ENCODE peak calls at places on chromosomes 6 and 20, in eight cellular contexts. One of them, this sample, is unnamed.

GRCh38 chr20:59958626-59959025 is 403 bp downstream of the CDH26 start:
- DNase-seq in left lung: no peak
- DNase-seq in AG09309: no peak
- DNase-seq in HFFc6: no peak
- DNase-seq in astrocyte: no peak
- DNase-seq in B cell: no peak
- DNase-seq in omental fat pad: no peak
- DNase-seq in uterus: no peak
- DNase-seq in this sample: no peak

GRCh38 chr20:31652917-31653385 is 15.2 kb downstream of the COX4I2 start:
- DNase-seq in left lung: no peak
- DNase-seq in AG09309: peak
- DNase-seq in HFFc6: peak
- DNase-seq in astrocyte: peak
- DNase-seq in B cell: no peak
- DNase-seq in omental fat pad: no peak
- DNase-seq in uterus: no peak
- DNase-seq in this sample: no peak

GRCh38 chr20:25637247-25637646 is 13.4 kb upstream of the NANP start:
- DNase-seq in left lung: no peak
- DNase-seq in AG09309: no peak
- DNase-seq in HFFc6: no peak
- DNase-seq in astrocyte: no peak
- DNase-seq in B cell: no peak
- DNase-seq in omental fat pad: no peak
- DNase-seq in uterus: no peak
- DNase-seq in this sample: no peak

GRCh38 chr20:10079964-10080363 is 45.2 kb downstream of the ANKEF1 start:
- DNase-seq in left lung: no peak
- DNase-seq in AG09309: peak
- DNase-seq in HFFc6: peak
- DNase-seq in astrocyte: peak
- DNase-seq in B cell: no peak
- DNase-seq in omental fat pad: no peak
- DNase-seq in uterus: no peak
- DNase-seq in this sample: no peak

GRCh38 chr20:1306316-1307135 is 22.4 kb downstream of the SDCBP2 start:
- DNase-seq in left lung: no peak
- DNase-seq in AG09309: no peak
- DNase-seq in HFFc6: no peak
- DNase-seq in astrocyte: no peak
- DNase-seq in B cell: no peak
- DNase-seq in omental fat pad: no peak
- DNase-seq in uterus: no peak
- DNase-seq in this sample: no peak

GRCh38 chr6:134173936-134174789 is 121.7 kb upstream of the SLC2A12 start:
- DNase-seq in left lung: no peak
- DNase-seq in AG09309: peak
- DNase-seq in HFFc6: peak
- DNase-seq in astrocyte: peak
- DNase-seq in B cell: peak
- DNase-seq in omental fat pad: peak
- DNase-seq in uterus: peak
- DNase-seq in this sample: peak

GRCh38 chr6:108673153-108673552 is 112.4 kb downstream of the FOXO3 start:
- DNase-seq in left lung: no peak
- DNase-seq in AG09309: no peak
- DNase-seq in HFFc6: no peak
- DNase-seq in astrocyte: no peak
- DNase-seq in B cell: no peak
- DNase-seq in omental fat pad: no peak
- DNase-seq in uterus: no peak
- DNase-seq in this sample: no peak

GRCh38 chr6:133300896-133301295 is 59.7 kb downstream of the EYA4 start:
- DNase-seq in left lung: no peak
- DNase-seq in AG09309: no peak
- DNase-seq in HFFc6: no peak
- DNase-seq in astrocyte: no peak
- DNase-seq in B cell: no peak
- DNase-seq in omental fat pad: no peak
- DNase-seq in uterus: no peak
- DNase-seq in this sample: no peak

GRCh38 chr6:112180095-112180820 is 74.1 kb downstream of the LAMA4 start:
- DNase-seq in left lung: no peak
- DNase-seq in AG09309: peak
- DNase-seq in HFFc6: peak
- DNase-seq in astrocyte: peak
- DNase-seq in B cell: peak
- DNase-seq in omental fat pad: no peak
- DNase-seq in uterus: no peak
- DNase-seq in this sample: no peak

GRCh38 chr6:39184906-39185580 is 44.2 kb downstream of the KCNK5 start:
- DNase-seq in left lung: no peak
- DNase-seq in AG09309: no peak
- DNase-seq in HFFc6: no peak
- DNase-seq in astrocyte: no peak
- DNase-seq in B cell: no peak
- DNase-seq in omental fat pad: no peak
- DNase-seq in uterus: no peak
- DNase-seq in this sample: no peak

GRCh38 chr6:169918239-169918953 is 167.0 kb downstream of the ERMARD start:
- DNase-seq in left lung: no peak
- DNase-seq in AG09309: no peak
- DNase-seq in HFFc6: no peak
- DNase-seq in astrocyte: no peak
- DNase-seq in B cell: no peak
- DNase-seq in omental fat pad: no peak
- DNase-seq in uterus: no peak
- DNase-seq in this sample: no peak

GRCh38 chr6:168044521-168045130 is 34.4 kb downstream of the FRMD1 start:
- DNase-seq in left lung: no peak
- DNase-seq in AG09309: no peak
- DNase-seq in HFFc6: no peak
- DNase-seq in astrocyte: no peak
- DNase-seq in B cell: no peak
- DNase-seq in omental fat pad: no peak
- DNase-seq in uterus: no peak
- DNase-seq in this sample: no peak

GRCh38 chr6:56652994-56653393 is 10.3 kb upstream of the DST start:
- DNase-seq in left lung: no peak
- DNase-seq in AG09309: peak
- DNase-seq in HFFc6: peak
- DNase-seq in astrocyte: peak
- DNase-seq in B cell: no peak
- DNase-seq in omental fat pad: no peak
- DNase-seq in uterus: no peak
- DNase-seq in this sample: no peak

DNA sequence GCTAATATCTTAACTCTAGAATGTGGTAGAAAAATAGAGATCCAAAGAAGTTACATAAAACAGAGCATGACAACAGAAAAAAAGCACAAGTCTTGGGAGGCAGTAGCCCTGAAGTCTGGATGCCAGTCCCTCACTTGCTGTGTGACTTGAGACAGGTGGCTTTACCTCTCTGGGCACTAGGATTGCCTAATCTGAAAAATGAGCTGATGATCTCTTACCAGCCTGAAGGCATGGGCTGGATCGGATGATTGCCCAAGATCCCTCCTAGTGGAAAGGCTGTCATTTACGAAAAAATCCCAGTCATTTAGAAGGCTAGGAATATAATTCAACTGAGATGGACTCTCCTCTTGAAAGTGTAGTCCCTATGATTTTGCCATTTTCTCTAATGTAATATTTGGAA is 10.9 kb upstream of the GCM1 start:
- DNase-seq in left lung: no peak
- DNase-seq in AG09309: no peak
- DNase-seq in HFFc6: no peak
- DNase-seq in astrocyte: no peak
- DNase-seq in B cell: no peak
- DNase-seq in omental fat pad: no peak
- DNase-seq in uterus: no peak
- DNase-seq in this sample: no peak
- TF ChIP-seq CTCF in left lung: no peak
- TF ChIP-seq CTCF in AG09309: peak
- TF ChIP-seq CTCF in HFFc6: peak
- TF ChIP-seq CTCF in astrocyte: no peak
- TF ChIP-seq CTCF in B cell: no peak
- TF ChIP-seq CTCF in omental fat pad: no peak
- TF ChIP-seq CTCF in uterus: no peak
- TF ChIP-seq CTCF in this sample: no peak

GRCh38 chr6:163395786-163396185 is 18.7 kb upstream of the QKI start:
- DNase-seq in left lung: no peak
- DNase-seq in AG09309: no peak
- DNase-seq in HFFc6: no peak
- DNase-seq in astrocyte: no peak
- DNase-seq in B cell: no peak
- DNase-seq in omental fat pad: no peak
- DNase-seq in uterus: no peak
- DNase-seq in this sample: no peak
- TF ChIP-seq CTCF in left lung: no peak
- TF ChIP-seq CTCF in AG09309: no peak
- TF ChIP-seq CTCF in HFFc6: no peak
- TF ChIP-seq CTCF in astrocyte: no peak
- TF ChIP-seq CTCF in B cell: no peak
- TF ChIP-seq CTCF in omental fat pad: no peak
- TF ChIP-seq CTCF in uterus: no peak
- TF ChIP-seq CTCF in this sample: no peak

DNA sequence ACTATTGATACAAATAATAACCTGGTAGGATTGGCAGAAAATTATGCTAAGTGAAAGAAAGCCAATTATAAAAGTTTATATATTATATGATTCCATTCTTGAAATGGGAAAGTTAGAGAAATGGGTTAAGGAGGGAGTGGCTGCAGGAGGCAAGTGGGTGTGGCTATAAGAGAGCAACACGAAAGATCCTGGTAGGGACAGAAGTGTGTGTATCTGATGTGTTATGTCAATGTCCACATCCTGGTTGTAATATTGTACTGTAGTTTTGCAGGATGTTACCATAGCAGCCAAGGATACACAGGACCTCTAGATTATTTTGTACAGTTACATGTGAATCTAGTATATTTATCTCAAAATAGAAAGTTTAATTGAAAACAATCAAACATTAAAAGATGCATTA is 46.8 kb downstream of the SNX5 start:
- DNase-seq in left lung: no peak
- DNase-seq in AG09309: no peak
- DNase-seq in HFFc6: no peak
- DNase-seq in astrocyte: no peak
- DNase-seq in B cell: no peak
- DNase-seq in omental fat pad: no peak
- DNase-seq in uterus: no peak
- DNase-seq in this sample: no peak
- TF ChIP-seq CTCF in left lung: no peak
- TF ChIP-seq CTCF in AG09309: no peak
- TF ChIP-seq CTCF in HFFc6: no peak
- TF ChIP-seq CTCF in astrocyte: no peak
- TF ChIP-seq CTCF in B cell: no peak
- TF ChIP-seq CTCF in omental fat pad: no peak
- TF ChIP-seq CTCF in uterus: no peak
- TF ChIP-seq CTCF in this sample: no peak

GRCh38 chr6:157946865-157947532 is 34.7 kb upstream of the SYNJ2 start:
- DNase-seq in left lung: no peak
- DNase-seq in AG09309: no peak
- DNase-seq in HFFc6: no peak
- DNase-seq in astrocyte: no peak
- DNase-seq in B cell: peak
- DNase-seq in omental fat pad: no peak
- DNase-seq in uterus: no peak
- DNase-seq in this sample: no peak
- TF ChIP-seq CTCF in left lung: no peak
- TF ChIP-seq CTCF in AG09309: peak
- TF ChIP-seq CTCF in HFFc6: peak
- TF ChIP-seq CTCF in astrocyte: peak
- TF ChIP-seq CTCF in B cell: peak
- TF ChIP-seq CTCF in omental fat pad: no peak
- TF ChIP-seq CTCF in uterus: peak
- TF ChIP-seq CTCF in this sample: peak

DNA sequence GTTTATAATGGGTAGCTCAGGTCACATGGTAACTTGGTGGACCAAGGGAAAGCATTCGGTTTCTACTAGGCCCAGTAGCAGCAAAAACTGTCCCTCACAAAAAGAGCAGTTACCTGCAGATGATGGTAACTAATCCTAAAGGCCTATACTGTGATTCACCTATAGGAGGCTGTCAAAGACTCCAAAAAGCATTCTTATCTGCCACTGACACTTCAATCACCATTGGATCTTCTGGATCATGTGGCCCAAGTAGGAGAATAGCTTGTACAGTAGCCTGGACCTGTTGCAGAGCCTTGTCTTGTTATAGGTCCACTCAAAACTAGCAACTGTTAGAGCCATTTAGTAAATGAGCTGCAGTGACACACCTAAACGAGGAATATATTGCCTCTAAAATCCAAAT is 23.2 kb upstream of the FILIP1 start:
- DNase-seq in left lung: no peak
- DNase-seq in AG09309: no peak
- DNase-seq in HFFc6: no peak
- DNase-seq in astrocyte: no peak
- DNase-seq in B cell: no peak
- DNase-seq in omental fat pad: no peak
- DNase-seq in uterus: no peak
- DNase-seq in this sample: no peak
- TF ChIP-seq CTCF in left lung: no peak
- TF ChIP-seq CTCF in AG09309: no peak
- TF ChIP-seq CTCF in HFFc6: no peak
- TF ChIP-seq CTCF in astrocyte: no peak
- TF ChIP-seq CTCF in B cell: no peak
- TF ChIP-seq CTCF in omental fat pad: no peak
- TF ChIP-seq CTCF in uterus: no peak
- TF ChIP-seq CTCF in this sample: no peak

GRCh38 chr20:50380697-50381040 is 129.5 kb upstream of the PTPN1 start:
- DNase-seq in left lung: no peak
- DNase-seq in AG09309: no peak
- DNase-seq in HFFc6: peak
- DNase-seq in astrocyte: no peak
- DNase-seq in B cell: no peak
- DNase-seq in omental fat pad: no peak
- DNase-seq in uterus: peak
- DNase-seq in this sample: no peak
- TF ChIP-seq CTCF in left lung: peak
- TF ChIP-seq CTCF in AG09309: peak
- TF ChIP-seq CTCF in HFFc6: peak
- TF ChIP-seq CTCF in astrocyte: peak
- TF ChIP-seq CTCF in B cell: no peak
- TF ChIP-seq CTCF in omental fat pad: no peak
- TF ChIP-seq CTCF in uterus: peak
- TF ChIP-seq CTCF in this sample: no peak

This sample was measured in natural killer cell.